ENCODE peak calls at places on chromosomes 7 and 10, in five cellular contexts. R is cerebellar cortex; Z is fibroblast of the aortic adventitia; P is CD4-positive, CD25-positive, alpha-beta regulatory T cell; M is pancreas. H is an unnamed sample.

GRCh38 chr10:86188326-86188725 is 178.3 kb downstream of the GRID1 start:
- DNase-seq in R (no peak), Z (no peak), P (no peak), M (no peak), H (no peak)

GRCh38 chr7:79425665-79426064 is 27.8 kb downstream of the MAGI2 start:
- DNase-seq in R (no peak), Z (no peak), P (no peak), M (no peak), H (no peak)

GRCh38 chr7:116630932-116631449 is 41.0 kb upstream of the MET start:
- DNase-seq in R (no peak), Z (peak; percentile 96), P (no peak), M (peak; percentile 79), H (no peak)

GRCh38 chr7:17166824-17167379 is 131.6 kb upstream of the AHR start:
- DNase-seq in R (no peak), Z (no peak), P (no peak), M (no peak), H (no peak)

GRCh38 chr10:73965890-73966768 is 31.8 kb upstream of the VCL start:
- DNase-seq in R (peak; percentile 98), Z (peak; percentile 99), P (no peak), M (no peak), H (peak; percentile 56)

GRCh38 chr7:19915596-19915995 is 142.2 kb upstream of the TMEM196 start:
- DNase-seq in R (no peak), Z (no peak), P (no peak), M (no peak), H (no peak)

GRCh38 chr7:55085511-55086412 is 66.9 kb downstream of the EGFR start:
- DNase-seq in R (no peak), Z (no peak), P (no peak), M (no peak), H (no peak)

GRCh38 chr10:31963598-31963980 is 35.0 kb upstream of the ARHGAP12 start:
- DNase-seq in R (no peak), Z (no peak), P (no peak), M (no peak), H (no peak)

GRCh38 chr10:19628767-19629443 is 187.3 kb upstream of the PLXDC2 start:
- DNase-seq in R (no peak), Z (no peak), P (no peak), M (no peak), H (no peak)

GRCh38 chr7:105350906-105351305 is 37.8 kb downstream of the SRPK2 start:
- DNase-seq in R (no peak), Z (no peak), P (no peak), M (no peak), H (no peak)

GRCh38 chr10:34786464-34786863 is 28.6 kb downstream of the PARD3 start:
- DNase-seq in R (no peak), Z (no peak), P (no peak), M (no peak), H (no peak)

GRCh38 chr7:107998150-107998549 is 4.8 kb downstream of the LAMB1 start:
- DNase-seq in R (no peak), Z (no peak), P (no peak), M (no peak), H (no peak)

GRCh38 chr10:25047902-25048301 is 31.5 kb downstream of the THNSL1 start:
- DNase-seq in R (no peak), Z (peak; percentile 98), P (no peak), M (no peak), H (no peak)

GRCh38 chr7:80681272-80681885 is 42.9 kb downstream of the CD36 start:
- DNase-seq in R (peak; percentile 17), Z (peak; percentile 50), P (no peak), M (no peak), H (no peak)

GRCh38 chr7:133971658-133972057 is 155.5 kb upstream of the LRGUK start:
- DNase-seq in R (no peak), Z (no peak), P (no peak), M (no peak), H (no peak)

GRCh38 chr10:102220612-102221011 is 5.5 kb upstream of the ELOVL3 start:
- DNase-seq in R (no peak), Z (no peak), P (no peak), M (no peak), H (no peak)

GRCh38 chr7:104206841-104207240 is 972 bp downstream of the ORC5 start:
- DNase-seq in R (no peak), Z (peak; percentile 5), P (no peak), M (no peak), H (no peak)

GRCh38 chr10:132861884-132862461 is 76.0 kb upstream of the NKX6-2 start:
- DNase-seq in R (no peak), Z (no peak), P (no peak), M (peak; percentile 63), H (no peak)

H was measured in cerebellum.